ENCODE peak calls at places on chromosomes 4 and X, in six cellular contexts. D is Right ventricle myocardium superior; I is stimulated activated CD4-positive, alpha-beta T cell treated with anti-CD3 and anti-CD28 coated beads, Interleukin-2, amount 100 ng/mL, for 48 hours; Q is posterior vena cava; A is sciatic nerve; V is activated CD4-positive, CD25-positive, alpha-beta regulatory T cell. B is an unnamed sample.
A peak's percentile ranks its signal among the peaks of the same experiment; 100 is the strongest.

GRCh38 chr4:88291003-88291402 is 6.6 kb upstream of the PPM1K start:
- DNase-seq in D (no peak), V (no peak), Q (no peak), A (no peak), I (no peak), B (no peak)

GRCh38 chr4:46329118-46329976 is 60.6 kb downstream of the GABRA2 start:
- DNase-seq in I (no peak), Q (no peak), A (no peak), D (no peak), V (no peak), B (no peak)

GRCh38 chr4:122765702-122766352 is 33.3 kb downstream of the BBS12 start:
- DNase-seq in A (no peak), V (no peak), I (no peak), D (no peak), Q (no peak), B (no peak)

GRCh38 chr4:83599183-83599582 is 63.3 kb downstream of the GPAT3 start:
- DNase-seq in A (no peak), Q (no peak), I (no peak), V (no peak), D (no peak), B (no peak)

GRCh38 chr4:7852568-7853185 is 87.0 kb downstream of the AFAP1 start:
- DNase-seq in A (peak; percentile 79), V (no peak), I (no peak), Q (no peak), D (no peak), B (no peak)

GRCh38 chrX:63750846-63751245 is 34.2 kb downstream of the ARHGEF9 start:
- DNase-seq in V (no peak), A (no peak), Q (no peak), D (no peak), I (no peak), B (no peak)

GRCh38 chr4:187608001-187608421 is 387.6 kb upstream of the ZFP42 start:
- DNase-seq in A (no peak), V (no peak), I (no peak), D (no peak), Q (no peak), B (no peak)

GRCh38 chrX:140723251-140723650 is 13.7 kb downstream of the LINC00632 start:
- DNase-seq in V (no peak), I (no peak), D (no peak), A (no peak), Q (no peak), B (no peak)

GRCh38 chr4:16467061-16467460 is 240.8 kb upstream of the TAPT1 start:
- DNase-seq in Q (no peak), D (no peak), A (no peak), I (no peak), V (no peak), B (no peak)

GRCh38 chrX:69032601-69033000 is 132.7 kb downstream of the PJA1 start:
- DNase-seq in Q (no peak), I (no peak), V (no peak), D (no peak), A (no peak), B (no peak)

GRCh38 chr4:173281001-173281400 is 53.2 kb downstream of the HMGB2 start:
- DNase-seq in D (no peak), V (no peak), A (no peak), Q (no peak), I (no peak), B (no peak)

GRCh38 chrX:21509912-21510311 is 135.7 kb downstream of the CNKSR2 start:
- DNase-seq in I (no peak), A (no peak), V (no peak), D (no peak), Q (no peak), B (no peak)

GRCh38 chr4:81343536-81343935 is 128.2 kb downstream of the RASGEF1B start:
- DNase-seq in I (no peak), A (no peak), Q (no peak), V (no peak), D (no peak), B (no peak)

GRCh38 chrX:17052776-17053175 is 106.3 kb downstream of the REPS2 start:
- DNase-seq in A (no peak), D (no peak), I (no peak), V (no peak), Q (no peak), B (no peak)

GRCh38 chr4:48331577-48332340 is 9.6 kb upstream of the SLAIN2 start:
- DNase-seq in Q (no peak), A (no peak), V (no peak), D (no peak), I (no peak), B (no peak)

GRCh38 chr4:110515676-110516075 is 39.7 kb downstream of the ENPEP start:
- DNase-seq in V (no peak), D (no peak), I (no peak), Q (no peak), A (no peak), B (no peak)

GRCh38 chr4:79597266-79597665 is 189.2 kb upstream of the GK2 start:
- DNase-seq in A (no peak), D (no peak), Q (no peak), I (no peak), V (no peak), B (no peak)

B was measured in T-helper 2 cell treated with Interferon-gamma antibody and Interleukin-4, amounts not matched to agents 5 μg/mL and 100 μg/mL, for 36 hours.